ENCODE peak calls at places on chromosome 20, in six cellular contexts. H is HepG2, O is A549, T is GM12878, U is upper lobe of left lung, S is K562. Z is an unnamed sample.

GRCh38 chr20:14203657-14204056 is 133.8 kb downstream of the FLRT3 start:
- ATAC-seq in U (peak), H (no peak), S (no peak), O (no peak), T (no peak), Z (peak)

GRCh38 chr20:61408951-61409740 is 157.1 kb downstream of the CDH4 start:
- ATAC-seq in O (no peak), H (no peak), T (no peak), S (no peak), U (no peak), Z (no peak)

GRCh38 chr20:56861590-56861989 is 232.5 kb downstream of the TFAP2C start:
- ATAC-seq in H (no peak), T (no peak), U (no peak), O (no peak), S (no peak), Z (no peak)

GRCh38 chr20:57900226-57900905 is 190.6 kb upstream of the PMEPA1 start:
- ATAC-seq in O (no peak), U (no peak), T (no peak), H (no peak), S (no peak), Z (no peak)

GRCh38 chr20:31260326-31260932 is 3.0 kb downstream of the DEFB115 start:
- ATAC-seq in T (no peak), H (peak), S (peak), O (peak), U (no peak), Z (no peak)

GRCh38 chr20:58017970-58018530 is 210.4 kb downstream of the ANKRD60 start:
- ATAC-seq in T (no peak), H (no peak), O (peak), U (no peak), S (no peak), Z (no peak)

GRCh38 chr20:31844737-31845299 is 586 bp downstream of the FOXS1 start:
- ATAC-seq in H (no peak), O (no peak), S (no peak), T (no peak), U (no peak), Z (no peak)

GRCh38 chr20:58480455-58481356 is 34.5 kb downstream of the APCDD1L start:
- ATAC-seq in O (no peak), T (no peak), H (no peak), S (no peak), U (no peak), Z (no peak)

GRCh38 chr20:45850926-45851325 is 6.3 kb downstream of the ACOT8 start:
- ATAC-seq in H (no peak), S (peak), U (no peak), O (no peak), T (no peak), Z (no peak)

GRCh38 chr20:12072221-12072944 is 154.7 kb downstream of the BTBD3 start:
- ATAC-seq in U (no peak), O (no peak), S (no peak), H (no peak), T (no peak), Z (no peak)

GRCh38 chr20:48776306-48776705 is 51.5 kb downstream of the PREX1 start:
- ATAC-seq in O (no peak), U (no peak), T (no peak), S (no peak), H (no peak), Z (no peak)

DNA sequence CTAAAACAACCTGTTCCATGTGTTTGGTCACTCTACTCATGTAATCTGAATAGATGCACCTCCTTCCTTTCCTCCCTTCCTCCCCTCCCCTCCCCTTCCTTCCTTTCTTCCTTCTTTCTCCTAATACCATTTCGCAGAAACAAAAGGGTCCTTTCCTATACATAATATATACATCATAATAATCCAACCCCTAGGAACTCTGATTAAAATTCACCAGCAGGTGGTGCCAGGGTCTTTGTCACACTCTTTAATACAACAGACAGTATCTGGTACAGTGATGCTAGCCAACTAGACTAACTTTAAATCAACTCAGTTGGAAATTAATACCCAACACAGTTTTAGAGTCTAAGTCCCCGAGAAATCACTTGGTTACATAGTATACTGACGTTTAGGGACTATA is 181.2 kb upstream of the SHLD1 start:
- ATAC-seq in T (peak), S (peak), H (peak), O (peak), U (no peak), Z (no peak)
- TF ChIP-seq CTCF in T (peak), S (peak), H (peak), O (peak), U (no peak), Z (peak)

DNA sequence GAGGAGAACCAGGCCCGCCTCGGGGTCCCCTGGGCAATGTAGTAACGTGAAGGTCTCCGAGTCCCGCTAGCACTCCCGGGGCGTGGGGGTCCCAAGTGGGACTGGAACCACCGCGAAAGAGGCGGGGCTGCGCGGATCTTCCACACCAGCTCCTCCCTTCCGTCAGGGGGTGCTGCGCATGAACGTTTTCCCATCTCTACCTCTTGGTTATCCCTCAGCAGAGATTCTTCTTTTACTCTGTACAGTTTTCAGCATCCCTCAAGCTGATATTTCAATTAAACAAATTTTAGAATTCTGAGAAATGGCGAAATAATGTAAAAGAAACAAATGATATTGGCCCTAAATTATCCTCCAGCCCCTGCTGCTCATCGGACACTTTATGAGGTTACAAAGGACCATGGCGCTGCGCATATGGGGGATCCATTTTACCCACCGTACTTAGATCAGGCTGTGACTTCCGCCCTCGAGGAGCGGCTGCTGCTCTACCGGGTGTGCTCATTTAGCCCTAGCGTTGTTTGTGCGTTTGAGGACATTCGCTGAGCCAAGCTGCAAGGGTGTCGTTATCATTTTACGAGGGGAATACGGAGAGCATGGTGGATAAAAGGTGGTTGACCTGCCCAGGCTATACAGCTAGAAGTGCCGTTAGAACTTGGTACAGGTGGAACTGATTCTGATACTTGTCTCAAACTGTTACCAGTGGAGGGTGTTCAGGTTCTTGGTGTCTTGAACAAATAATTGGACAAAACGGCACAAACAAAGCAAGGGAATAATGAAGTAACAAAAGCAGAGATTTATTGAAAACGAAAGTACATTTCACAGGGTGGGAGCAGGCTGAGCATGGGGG is 75.2 kb upstream of the CHD6 start:
- ATAC-seq in O (peak), T (peak), H (peak), S (peak), U (peak), Z (peak)
- TF ChIP-seq POLR2A in O (peak), T (peak), H (peak), S (peak), U (peak), Z (peak)

GRCh38 chr20:9945406-9945805 is 89.4 kb upstream of the ANKEF1 start:
- ATAC-seq in O (peak), S (no peak), T (no peak), U (no peak), H (no peak), Z (no peak)

DNA sequence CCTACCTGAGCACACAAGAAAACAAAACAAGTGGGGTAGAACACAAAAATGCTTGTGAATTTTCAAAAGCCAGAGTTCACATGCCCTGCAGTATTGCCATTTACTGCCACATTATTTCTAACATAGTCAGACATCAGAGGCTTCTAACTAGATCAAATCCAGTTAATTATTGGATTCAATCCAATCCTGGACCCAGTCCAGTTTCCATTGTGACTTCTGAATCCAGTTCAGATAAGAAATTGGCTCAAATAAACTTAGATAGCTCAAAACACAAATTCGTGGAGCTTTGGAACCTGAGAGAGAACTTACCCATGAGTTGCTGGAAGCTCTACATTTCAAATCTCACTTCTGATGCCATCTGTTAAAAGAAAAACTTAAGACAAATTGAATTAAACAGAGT is 85.2 kb upstream of the ANKEF1 start:
- ATAC-seq in U (no peak), T (no peak), H (no peak), S (no peak), O (no peak), Z (no peak)
- TF ChIP-seq EP300 in U (no peak), T (no peak), H (no peak), S (no peak), O (no peak), Z (no peak)

GRCh38 chr20:388034-388994 is 7.8 kb downstream of the TRIB3 start:
- ATAC-seq in H (no peak), U (no peak), O (no peak), T (no peak), S (no peak), Z (no peak)
- TF ChIP-seq CTCF in H (no peak), U (no peak), O (no peak), T (no peak), S (no peak), Z (no peak)

Z was measured in gastroesophageal sphincter.